ENCODE peak calls at places on chromosomes 2 and 18, in four cellular contexts. Z is WTC11, B is HepG2, L is K562. R is an unnamed sample.

GRCh38 chr2:226140594-226140993 is 659.0 kb downstream of the IRS1 start:
- DNase-seq in Z (no peak), B (peak), L (no peak), R (no peak)

GRCh38 chr18:79413025-79413424 is 17.3 kb downstream of the NFATC1 start:
- DNase-seq in Z (no peak), B (no peak), L (peak), R (no peak)

GRCh38 chr2:66696374-66696773 is 261.4 kb downstream of the MEIS1 start:
- DNase-seq in Z (no peak), B (no peak), L (no peak), R (no peak)

GRCh38 chr2:129281761-129282160 is 697.7 kb upstream of the RAB6C start:
- DNase-seq in Z (no peak), B (no peak), L (no peak), R (no peak)

GRCh38 chr18:75173125-75173432 is 35.9 kb downstream of the PTGR3 start:
- DNase-seq in Z (no peak), B (peak), L (peak), R (peak)

GRCh38 chr2:114797942-114798341 is 355.5 kb downstream of the DPP10 start:
- DNase-seq in Z (no peak), B (no peak), L (no peak), R (no peak)

GRCh38 chr2:74867841-74868658 is 34.1 kb downstream of the HK2 start:
- DNase-seq in Z (no peak), B (no peak), L (no peak), R (no peak)

GRCh38 chr18:31830686-31831085 is 70.0 kb upstream of the SLC25A52 start:
- DNase-seq in Z (no peak), B (peak), L (no peak), R (no peak)

GRCh38 chr2:120809576-120810440 is 74.1 kb downstream of the GLI2 start:
- DNase-seq in Z (no peak), B (no peak), L (no peak), R (no peak)

GRCh38 chr2:39466311-39466710 is 29.2 kb upstream of the MAP4K3 start:
- DNase-seq in Z (no peak), B (no peak), L (no peak), R (no peak)

GRCh38 chr18:58567453-58568196 is 61.3 kb downstream of the ALPK2 start:
- DNase-seq in Z (no peak), B (peak), L (no peak), R (no peak)

GRCh38 chr2:196991061-196991460 is 64.6 kb upstream of the PGAP1 start:
- DNase-seq in Z (no peak), B (no peak), L (no peak), R (no peak)

DNA sequence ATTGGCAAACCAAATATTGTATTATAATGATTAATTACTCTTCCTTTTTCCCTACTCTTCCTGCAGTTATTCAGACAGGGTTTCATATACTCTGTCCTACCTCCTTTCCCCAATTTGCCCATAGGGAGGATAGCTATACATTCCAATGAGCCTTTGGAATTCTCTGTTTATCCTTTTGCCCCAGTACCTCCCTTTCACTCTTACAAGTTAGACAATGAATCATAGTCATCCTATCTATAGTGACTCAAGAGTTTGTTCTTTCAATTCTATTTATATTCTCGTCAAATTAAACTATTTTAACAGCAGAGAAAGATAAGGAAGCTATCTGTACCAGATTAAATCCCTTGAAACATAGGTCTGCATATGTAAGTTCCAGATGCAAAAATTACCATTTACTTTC is 437.5 kb downstream of the NR4A2 start:
- DNase-seq in Z (no peak), B (no peak), L (no peak), R (no peak)
- TF ChIP-seq ESRRA in Z (no peak), B (no peak), L (no peak), R (no peak)

GRCh38 chr2:241924069-241924908 is 54.8 kb downstream of the RTP5 start:
- DNase-seq in Z (no peak), B (no peak), L (no peak), R (no peak)
- TF ChIP-seq NR2C2 in Z (no peak), B (no peak), L (no peak), R (no peak)

DNA sequence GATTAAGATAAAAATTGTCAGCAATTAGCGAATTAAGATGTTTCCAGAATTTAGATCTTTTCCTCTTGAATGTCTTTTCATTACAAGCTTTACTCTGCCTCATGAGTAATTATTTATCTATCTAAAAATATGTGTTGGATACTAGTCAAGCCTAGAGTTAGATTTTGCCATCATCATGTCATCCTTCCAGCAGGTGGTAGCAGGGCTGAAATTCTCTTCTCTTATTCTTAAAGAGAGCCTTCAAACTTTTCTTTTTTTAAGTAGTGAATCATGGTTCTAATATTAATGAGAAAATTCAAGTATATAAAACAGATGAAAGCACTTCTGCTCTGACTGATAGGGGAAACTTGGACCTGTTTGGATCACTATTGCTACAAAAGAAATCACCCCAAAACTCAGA is 240.7 kb upstream of the EPAS1 start:
- DNase-seq in Z (no peak), B (no peak), L (no peak), R (no peak)
- TF ChIP-seq ESRRA in Z (no peak), B (no peak), L (no peak), R (no peak)

GRCh38 chr2:26570083-26570430 is 71.1 kb downstream of the CIB4 start:
- DNase-seq in Z (no peak), B (no peak), L (no peak), R (no peak)
- TF ChIP-seq NR2C2 in Z (no peak), B (no peak), L (no peak), R (no peak)

GRCh38 chr2:233448565-233448964 is 94.3 kb downstream of the DGKD start:
- DNase-seq in Z (no peak), B (peak), L (no peak), R (no peak)
- TF ChIP-seq ESRRA in Z (no peak), B (no peak), L (no peak), R (no peak)